ENCODE peak calls at places on chromosome 4, in four cellular contexts. Y is GM23248; P is stimulated activated CD8-positive, alpha-beta memory T cell treated with anti-CD3 and anti-CD28 coated beads, Interleukin-2, amount 100 ng/mL, for 1 hour; B is NCI-H187 treated with DMSO at 0.1 percent for 48 hours. X is an unnamed sample.

GRCh38 chr4:26141101-26141830 is 179.5 kb upstream of the RBPJ start:
- DNase-seq in P (no peak), B (no peak), Y (no peak), X (no peak)

GRCh38 chr4:141548791-141549190 is 87.6 kb upstream of the IL15 start:
- DNase-seq in Y (peak), B (no peak), P (no peak), X (no peak)

GRCh38 chr4:74217365-74217764 is 59.4 kb downstream of the MTHFD2L start:
- DNase-seq in P (no peak), B (no peak), Y (no peak), X (peak)

GRCh38 chr4:126742885-126743284 is 889.9 kb upstream of the INTU start:
- DNase-seq in Y (no peak), B (no peak), P (no peak), X (no peak)

GRCh38 chr4:19301527-19301926 is 950.2 kb upstream of the SLIT2 start:
- DNase-seq in Y (no peak), P (no peak), B (no peak), X (peak)

GRCh38 chr4:99762728-99763127 is 53.9 kb upstream of the DAPP1 start:
- DNase-seq in P (no peak), Y (no peak), B (peak), X (no peak)

GRCh38 chr4:121411151-121411744 is 30.4 kb upstream of the QRFPR start:
- DNase-seq in P (no peak), B (no peak), Y (no peak), X (no peak)

GRCh38 chr4:4719446-4719845 is 140.0 kb upstream of the MSX1 start:
- DNase-seq in Y (no peak), P (no peak), B (no peak), X (no peak)

GRCh38 chr4:68655764-68656444 is 14.5 kb downstream of the UGT2B15 start:
- DNase-seq in P (no peak), Y (no peak), B (no peak), X (no peak)

GRCh38 chr4:140078366-140078765 is 75.6 kb downstream of the MAML3 start:
- DNase-seq in Y (peak), P (no peak), B (no peak), X (peak)

GRCh38 chr4:6716018-6716911 is at the start of gene BLOC1S4:
- DNase-seq in P (peak), Y (peak), B (peak), X (peak)

GRCh38 chr4:129468624-129469023 is 372.7 kb downstream of the C4orf33 start:
- DNase-seq in Y (no peak), B (no peak), P (no peak), X (no peak)

GRCh38 chr4:17624821-17625220 is 10.4 kb downstream of the MED28 start:
- DNase-seq in P (no peak), Y (no peak), B (no peak), X (no peak)

GRCh38 chr4:87677731-87678130 is 27.7 kb downstream of the DMP1 start:
- DNase-seq in Y (no peak), P (no peak), B (no peak), X (no peak)

GRCh38 chr4:76605099-76605563 is 170.1 kb downstream of the SHROOM3 start:
- DNase-seq in B (no peak), P (no peak), Y (peak), X (peak)